ENCODE peak calls at places on chromosome 9, in five cellular contexts. J is colonic mucosa; C is B cell; H is naive thymus-derived CD8-positive, alpha-beta T cell; Q is Jurkat, Clone E6-1. X is an unnamed sample.

GRCh38 chr9:11025775-11026174 is 413.0 kb upstream of the PTPRD start:
- DNase-seq in J (no peak), Q (no peak), C (no peak), H (no peak), X (no peak)

GRCh38 chr9:127779136-127779981 is 893 bp upstream of the SH2D3C start:
- DNase-seq in J (no peak), H (no peak), Q (no peak), C (peak), X (no peak)

GRCh38 chr9:104958756-104959155 is 30.8 kb upstream of the ABCA1 start:
- DNase-seq in J (no peak), C (no peak), Q (no peak), H (no peak), X (no peak)

GRCh38 chr9:86512929-86513328 is 158.7 kb upstream of the TUT7 start:
- DNase-seq in Q (no peak), C (no peak), H (no peak), J (no peak), X (no peak)

GRCh38 chr9:137046094-137046787 is at the start of gene NPDC1:
- DNase-seq in J (peak), Q (peak), H (peak), C (peak), X (no peak)

GRCh38 chr9:112050544-112051475 is 124.3 kb downstream of the SUSD1 start:
- DNase-seq in J (peak), Q (no peak), H (no peak), C (no peak), X (peak)

GRCh38 chr9:135939351-135940265 is 21.6 kb downstream of the UBAC1 start:
- DNase-seq in J (no peak), Q (peak), H (peak), C (no peak), X (no peak)

GRCh38 chr9:83034587-83034986 is 28.4 kb downstream of the RASEF start:
- DNase-seq in C (no peak), J (no peak), Q (no peak), H (no peak), X (no peak)

GRCh38 chr9:117616436-117616835 is 87.8 kb upstream of the TLR4 start:
- DNase-seq in Q (no peak), H (no peak), C (no peak), J (no peak), X (no peak)

GRCh38 chr9:99115947-99116543 is 11.1 kb downstream of the TGFBR1 start:
- DNase-seq in H (no peak), J (no peak), Q (no peak), C (no peak), X (no peak)

GRCh38 chr9:110049699-110050450 is 158.1 kb downstream of the C9orf152 start:
- DNase-seq in C (peak), Q (no peak), J (peak), H (no peak), X (no peak)

GRCh38 chr9:5321058-5321457 is 16.5 kb upstream of the RLN2 start:
- DNase-seq in Q (no peak), C (no peak), J (no peak), H (no peak), X (no peak)

GRCh38 chr9:92483896-92484545 is 1.7 kb upstream of the ASPN start:
- DNase-seq in C (no peak), Q (no peak), J (no peak), H (no peak), X (no peak)

GRCh38 chr9:109520475-109521132 is 22.5 kb upstream of the PTPN3 start:
- DNase-seq in J (peak), Q (peak), H (no peak), C (peak), X (peak)

GRCh38 chr9:134561427-134562145 is 80.0 kb upstream of the COL5A1 start:
- DNase-seq in C (no peak), J (no peak), Q (no peak), H (no peak), X (no peak)

GRCh38 chr9:109813829-109814228 is 33.8 kb downstream of the PALM2AKAP2 start:
- DNase-seq in J (no peak), Q (no peak), C (no peak), H (no peak), X (no peak)

GRCh38 chr9:114405294-114406034 is 17.7 kb upstream of the AKNA start:
- DNase-seq in J (peak), C (peak), Q (peak), H (peak), X (no peak)

GRCh38 chr9:95822583-95823431 is 52.7 kb upstream of the ERCC6L2 start:
- DNase-seq in J (no peak), H (no peak), Q (no peak), C (no peak), X (peak)

GRCh38 chr9:18405240-18405639 is 68.7 kb upstream of the ADAMTSL1 start:
- DNase-seq in C (no peak), J (no peak), Q (no peak), H (no peak), X (no peak)

GRCh38 chr9:124520206-124520596 is 13.0 kb upstream of the NR5A1 start:
- DNase-seq in H (no peak), J (no peak), C (no peak), Q (no peak), X (no peak)

GRCh38 chr9:21153688-21154608 is 12.3 kb upstream of the IFNW1 start:
- DNase-seq in Q (no peak), J (no peak), C (no peak), H (no peak), X (no peak)

GRCh38 chr9:135506327-135507103 is 6.0 kb downstream of the MRPS2 start:
- DNase-seq in C (no peak), H (no peak), J (no peak), Q (no peak), X (no peak)

GRCh38 chr9:126373241-126373640 is 46.6 kb downstream of the MVB12B start:
- DNase-seq in Q (no peak), J (no peak), C (no peak), H (no peak), X (no peak)

GRCh38 chr9:71681708-71682268 is 86.5 kb downstream of the CEMIP2 start:
- DNase-seq in H (no peak), Q (no peak), J (no peak), C (no peak), X (no peak)

GRCh38 chr9:135884328-135885035 is 22.9 kb downstream of the CAMSAP1 start:
- DNase-seq in J (no peak), C (no peak), H (no peak), Q (no peak), X (no peak)

GRCh38 chr9:94945191-94946144 is 219.0 kb downstream of the AOPEP start:
- DNase-seq in J (no peak), C (no peak), H (no peak), Q (no peak), X (peak)